ENCODE peak calls at places on chromosomes 1 and 21, in six cellular contexts. R, E, S, L, T and G are unnamed samples.

GRCh38 chr1:4076346-4076745 is 176.3 kb upstream of the C1orf174 start:
- DNase-seq in L (no peak), T (no peak), S (no peak), R (no peak), E (no peak), G (no peak)

GRCh38 chr1:201299968-201300367 is 16.7 kb downstream of the PKP1 start:
- DNase-seq in S (no peak), E (no peak), R (peak; percentile 34), L (peak; percentile 94), T (no peak), G (peak; percentile 41)

GRCh38 chr1:201888282-201889033 is at the start of gene SHISA4:
- DNase-seq in R (peak; percentile 54), L (peak; percentile 85), E (no peak), S (peak; percentile 80), T (peak; percentile 88), G (peak; percentile 55)

GRCh38 chr1:230012093-230012393 is 55.0 kb upstream of the GALNT2 start:
- DNase-seq in L (no peak), T (no peak), S (no peak), R (no peak), E (no peak), G (no peak)

GRCh38 chr1:244049969-244050834 is 881 bp upstream of the ZBTB18 start:
- DNase-seq in L (no peak), S (no peak), E (no peak), R (no peak), T (no peak), G (no peak)

GRCh38 chr1:70429219-70429618 is 18.2 kb downstream of the CTH start:
- DNase-seq in L (no peak), T (no peak), E (no peak), S (peak; percentile 17), R (no peak), G (no peak)

GRCh38 chr1:117656202-117656641 is 50.4 kb downstream of the TENT5C start:
- DNase-seq in S (no peak), T (peak; percentile 62), E (no peak), L (no peak), R (no peak), G (no peak)

GRCh38 chr1:21511579-21512522 is 2.6 kb downstream of the ALPL start:
- DNase-seq in T (no peak), L (peak; percentile 92), S (peak; percentile 85), R (peak; percentile 97), E (peak; percentile 92), G (peak; percentile 97)

GRCh38 chr21:45910548-45911221 is 70.9 kb upstream of the COL6A1 start:
- DNase-seq in L (no peak), R (no peak), E (no peak), S (no peak), T (peak; percentile 45), G (no peak)

GRCh38 chr1:212864201-212864600 is 6.1 kb downstream of the FLVCR1 start:
- DNase-seq in R (no peak), E (no peak), S (no peak), T (no peak), L (no peak), G (no peak)

GRCh38 chr1:167263784-167264464 is 43.2 kb downstream of the POU2F1 start:
- DNase-seq in R (no peak), L (no peak), T (no peak), E (no peak), S (no peak), G (no peak)

DNA sequence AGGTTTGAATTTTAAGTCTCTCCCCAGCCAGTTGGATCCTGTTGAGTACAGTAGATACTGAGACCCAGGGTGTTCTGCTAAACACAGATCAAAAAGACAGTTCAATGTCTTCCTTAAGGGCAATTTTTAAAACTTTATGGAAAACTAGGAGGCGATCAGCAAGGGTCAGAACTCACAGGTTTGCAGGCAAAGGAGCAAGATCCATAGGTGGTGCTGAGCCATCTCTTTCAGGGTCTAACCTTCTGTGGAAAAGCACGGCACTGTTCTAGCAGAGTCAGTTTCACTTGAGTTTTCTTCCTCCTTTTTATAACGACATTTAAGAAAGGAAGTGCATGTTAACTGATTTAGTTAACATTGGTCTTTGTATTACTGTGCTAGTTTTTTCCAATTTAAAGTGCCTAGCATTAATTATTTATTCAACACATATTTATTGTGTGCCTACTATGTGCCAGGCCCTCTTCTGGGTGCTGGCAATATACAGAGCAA is at the start of gene CD84:
- DNase-seq in R (no peak), T (no peak), S (no peak), E (no peak), L (no peak), G (no peak)
- H3K4me3 ChIP-seq in R (no peak within 1 kb of the TSS), T (peak within 1 kb of the TSS; percentile 2), S (no peak within 1 kb of the TSS), E (no peak within 1 kb of the TSS), L (no peak within 1 kb of the TSS), G (no peak within 1 kb of the TSS)

GRCh38 chr21:39788383-39788782 is 43.4 kb downstream of the IGSF5 start:
- DNase-seq in E (peak; percentile 7), S (peak; percentile 2), L (peak; percentile 90), R (peak; percentile 89), T (peak; percentile 80), G (peak; percentile 79)
- H3K4me3 ChIP-seq in E (peak overlapping the region; percentile 3), S (no peak overlapping the region), L (no peak overlapping the region), R (no peak overlapping the region), T (no peak overlapping the region), G (no peak overlapping the region)

DNA sequence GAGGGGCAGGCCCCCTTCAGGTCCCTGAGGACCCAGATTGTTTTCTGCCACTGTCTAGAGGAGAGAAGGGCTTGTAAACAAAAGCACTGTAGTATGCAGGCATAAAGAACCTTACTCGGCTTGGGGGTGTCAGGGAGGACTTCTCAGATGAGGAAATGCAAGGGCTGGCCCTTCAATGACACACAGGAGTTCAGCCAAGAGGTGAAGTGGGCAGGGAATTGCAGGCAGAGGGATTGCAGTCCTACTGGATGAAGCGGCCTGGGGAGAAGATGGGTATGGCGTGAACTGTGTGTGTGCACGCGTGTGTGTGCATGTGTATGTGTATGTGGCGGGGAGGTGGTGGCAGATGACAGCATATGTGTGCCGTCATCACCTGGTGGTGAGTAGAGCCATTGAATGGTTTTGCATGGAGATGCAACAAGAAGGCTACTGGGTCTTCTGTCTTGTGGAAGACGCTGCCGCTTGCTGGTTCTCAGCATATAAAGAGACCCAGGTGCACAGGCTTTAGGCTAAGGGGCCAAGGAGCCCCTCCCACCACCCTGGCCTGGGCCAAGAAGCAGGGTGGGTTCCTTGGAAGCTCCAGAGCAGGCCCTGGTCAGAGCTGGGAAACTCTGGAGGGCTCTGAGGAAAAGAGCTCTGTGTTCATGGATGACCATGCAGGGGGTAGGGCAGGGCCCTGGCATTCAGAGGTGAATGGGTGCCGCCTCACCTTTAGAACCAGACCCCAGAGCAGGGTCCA is 4.0 kb upstream of the EPS8L3 start:
- DNase-seq in R (no peak), L (peak; percentile 0), S (no peak), T (peak; percentile 33), E (no peak), G (no peak)
- H3K4me3 ChIP-seq in R (no peak overlapping the region), L (no peak overlapping the region), S (no peak overlapping the region), T (no peak overlapping the region), E (no peak overlapping the region), G (no peak overlapping the region)

DNA sequence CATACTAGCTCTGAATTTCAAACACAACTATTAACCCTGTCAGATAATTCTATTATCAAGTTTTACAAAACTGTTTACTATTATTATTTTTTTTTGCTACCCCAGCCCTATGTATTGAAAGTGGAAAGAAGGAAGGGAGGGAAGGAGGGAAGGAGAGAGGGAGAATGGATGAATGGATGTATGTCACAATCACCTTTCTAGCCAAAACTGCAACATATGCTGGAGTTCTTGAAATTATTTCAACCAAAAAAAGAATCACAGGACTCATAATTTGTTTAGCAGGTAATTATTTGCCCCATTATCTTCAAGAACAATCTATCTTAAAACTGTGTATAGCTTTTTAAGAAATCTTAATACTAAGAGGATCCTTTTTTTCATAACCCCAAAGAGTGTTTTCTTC is 5.4 kb downstream of the NRIP1 start:
- DNase-seq in S (no peak), L (no peak), E (no peak), T (no peak), R (no peak), G (no peak)
- H3K4me3 ChIP-seq in S (peak overlapping the region; percentile 35), L (no peak overlapping the region), E (no peak overlapping the region), T (no peak overlapping the region), R (no peak overlapping the region), G (no peak overlapping the region)

GRCh38 chr21:33886316-33886715 is 29.3 kb downstream of the ATP5PO start:
- DNase-seq in S (no peak), L (no peak), R (no peak), E (no peak), T (no peak), G (no peak)

GRCh38 chr21:33881689-33882440 is 33.7 kb downstream of the ATP5PO start:
- DNase-seq in S (no peak), L (no peak), R (peak; percentile 63), E (no peak), T (no peak), G (no peak)

GRCh38 chr21:33880626-33881025 is 35.0 kb downstream of the ATP5PO start:
- DNase-seq in E (no peak), R (no peak), L (no peak), T (no peak), S (no peak), G (no peak)

GRCh38 chr21:33885158-33885514 is 30.5 kb downstream of the ATP5PO start:
- DNase-seq in R (no peak), E (no peak), L (no peak), T (no peak), S (no peak), G (no peak)

DNA sequence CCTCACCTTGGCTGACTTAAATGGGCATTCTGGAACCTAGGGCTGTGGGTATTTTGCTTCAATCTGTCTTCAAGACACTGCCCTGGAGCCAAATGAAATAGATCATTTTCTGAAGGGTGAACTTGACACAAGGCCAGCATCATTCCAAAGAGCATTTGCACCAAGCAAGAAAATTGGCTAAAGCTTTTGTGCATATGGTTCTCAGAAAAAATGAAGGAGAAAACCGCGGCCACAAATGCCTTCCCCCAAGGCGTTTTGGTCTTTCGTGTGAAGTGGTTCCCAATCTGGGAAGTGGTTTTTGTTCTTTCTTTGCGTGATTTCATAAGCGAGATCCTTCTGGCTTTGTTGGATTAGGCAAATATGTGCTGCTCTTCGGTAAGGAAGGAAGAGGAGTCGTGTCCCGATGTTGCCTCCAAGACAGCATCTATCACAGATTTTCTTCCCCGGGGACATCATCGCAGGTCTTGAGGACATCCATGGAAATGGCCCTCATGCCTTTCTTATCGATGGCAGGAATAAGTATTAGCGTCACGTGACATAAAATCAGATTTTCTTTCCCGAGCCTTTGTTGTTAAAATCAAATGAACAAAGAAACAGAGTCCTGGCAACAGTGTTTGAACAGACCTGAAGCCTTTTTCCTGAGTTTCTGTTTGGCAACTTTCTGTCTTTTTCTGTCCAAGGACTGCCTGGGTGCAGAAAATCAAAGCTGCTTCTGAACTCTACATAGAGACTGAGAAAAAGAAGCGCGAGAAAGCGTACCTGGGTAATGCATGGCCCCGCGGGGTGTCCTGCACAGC is 31.0 kb downstream of the ATP5PO start:
- DNase-seq in R (peak; percentile 47), E (no peak), L (peak; percentile 17), T (no peak), S (no peak), G (peak; percentile 96)
- H3K4me3 ChIP-seq in R (no peak overlapping the region), E (no peak overlapping the region), L (peak overlapping the region; percentile 4), T (no peak overlapping the region), S (peak overlapping the region; percentile 10), G (peak overlapping the region; percentile 46)